ENCODE peak calls at places on chromosome 1, in six cellular contexts. Q, D, S, I, H and Z are unnamed samples.

GRCh38 chr1:183022202-183023145 is 746 bp upstream of the LAMC1 start:
- ATAC-seq in Q (peak), D (peak), S (peak), I (peak), H (peak), Z (peak)

GRCh38 chr1:116740296-116740695 is 13.9 kb upstream of the CD2 start:
- ATAC-seq in Q (no peak), D (no peak), S (no peak), I (no peak), H (no peak), Z (no peak)

GRCh38 chr1:244948416-244948815 is 84.1 kb upstream of the HNRNPU start:
- ATAC-seq in Q (no peak), D (no peak), S (no peak), I (no peak), H (no peak), Z (no peak)

GRCh38 chr1:54575161-54575560 is 27.1 kb downstream of the ACOT11 start:
- ATAC-seq in Q (no peak), D (no peak), S (no peak), I (peak), H (no peak), Z (no peak)

GRCh38 chr1:10716840-10717239 is 79.6 kb downstream of the CASZ1 start:
- ATAC-seq in Q (peak), D (no peak), S (no peak), I (peak), H (no peak), Z (no peak)

GRCh38 chr1:214496126-214496525 is 55.3 kb downstream of the PTPN14 start:
- ATAC-seq in Q (peak), D (no peak), S (no peak), I (no peak), H (peak), Z (no peak)

GRCh38 chr1:6077919-6078318 is 32.2 kb downstream of the KCNAB2 start:
- ATAC-seq in Q (no peak), D (no peak), S (no peak), I (no peak), H (no peak), Z (no peak)

GRCh38 chr1:158100498-158100897 is 80.2 kb upstream of the CD1D start:
- ATAC-seq in Q (no peak), D (no peak), S (no peak), I (no peak), H (no peak), Z (no peak)

GRCh38 chr1:203056516-203056915 is 29.3 kb downstream of the MYOG start:
- ATAC-seq in Q (no peak), D (no peak), S (no peak), I (no peak), H (no peak), Z (no peak)

GRCh38 chr1:204670152-204670927 is 15.2 kb downstream of the LRRN2 start:
- ATAC-seq in Q (peak), D (no peak), S (no peak), I (no peak), H (no peak), Z (no peak)

GRCh38 chr1:70284366-70284765 is 63.2 kb downstream of the SRSF11 start:
- ATAC-seq in Q (no peak), D (no peak), S (no peak), I (no peak), H (no peak), Z (no peak)

GRCh38 chr1:192763756-192764155 is 45.1 kb upstream of the RGS2 start:
- ATAC-seq in Q (peak), D (no peak), S (no peak), I (no peak), H (no peak), Z (no peak)

GRCh38 chr1:89552481-89553194 is 28.0 kb downstream of the LRRC8B start:
- ATAC-seq in Q (peak), D (peak), S (peak), I (no peak), H (peak), Z (peak)